ENCODE peak calls at places on chromosomes 2 and 18, in ten cellular contexts. R is HCT116; K is fibroblast of the aortic adventitia; W is progenitor cell of endocrine pancreas; T is IMR-90; G is A549; F is CD8-positive, alpha-beta T cell; P is breast epithelium; U is AG09319; H is ovary. Q is an unnamed sample.

GRCh38 chr18:7590800-7591560 is 23.9 kb downstream of the PTPRM start:
- DNase-seq in R (no peak), H (no peak), W (no peak), K (no peak), T (peak), P (no peak), U (no peak), F (no peak), G (no peak), Q (no peak)

GRCh38 chr18:2134364-2134763 is 436.9 kb downstream of the METTL4 start:
- DNase-seq in H (no peak), U (no peak), W (no peak), G (no peak), P (no peak), T (no peak), R (no peak), K (no peak), F (no peak), Q (no peak)

GRCh38 chr2:30780776-30781330 is 26.4 kb downstream of the CAPN13 start:
- DNase-seq in K (no peak), R (no peak), H (no peak), U (no peak), F (no peak), P (no peak), W (no peak), T (no peak), G (no peak), Q (no peak)

GRCh38 chr18:54223568-54224241 is 764 bp downstream of the MBD2 start:
- DNase-seq in R (peak), U (peak), G (peak), H (peak), W (no peak), T (peak), K (peak), P (peak), F (peak), Q (peak)

GRCh38 chr2:217937446-217937845 is 65.3 kb downstream of the TNS1 start:
- DNase-seq in U (no peak), R (no peak), G (no peak), K (no peak), H (no peak), F (no peak), T (no peak), P (no peak), W (no peak), Q (no peak)

GRCh38 chr2:105038383-105039061 is 653 bp downstream of the MRPS9 start:
- DNase-seq in K (peak), U (no peak), F (no peak), H (no peak), P (no peak), W (no peak), G (peak), R (peak), T (peak), Q (peak)

GRCh38 chr2:42012137-42012536 is 35.7 kb upstream of the PKDCC start:
- DNase-seq in U (no peak), T (no peak), F (no peak), K (no peak), W (no peak), G (no peak), R (no peak), H (no peak), P (no peak), Q (no peak)

GRCh38 chr18:59646228-59646945 is 50.8 kb downstream of the CCBE1 start:
- DNase-seq in T (no peak), P (no peak), U (no peak), R (no peak), F (no peak), G (no peak), H (no peak), W (no peak), K (no peak), Q (no peak)

GRCh38 chr2:233288663-233289062 is 19.0 kb upstream of the SAG start:
- DNase-seq in U (no peak), G (no peak), K (no peak), P (no peak), F (no peak), R (no peak), W (no peak), T (no peak), H (no peak), Q (no peak)

GRCh38 chr2:206635016-206635415 is 7.3 kb upstream of the FAM237A start:
- DNase-seq in F (no peak), P (no peak), R (no peak), T (no peak), H (no peak), K (peak), W (no peak), U (no peak), G (no peak), Q (no peak)

GRCh38 chr2:28161466-28161865 is 231.2 kb upstream of the FOSL2 start:
- DNase-seq in P (no peak), K (peak), F (no peak), T (no peak), U (peak), W (no peak), R (no peak), H (no peak), G (no peak), Q (peak)

GRCh38 chr2:155947069-155947468 is 385.5 kb downstream of the NR4A2 start:
- DNase-seq in R (no peak), U (no peak), K (no peak), F (no peak), T (no peak), H (no peak), W (no peak), G (no peak), P (no peak), Q (no peak)

GRCh38 chr2:188765522-188765921 is 208.7 kb upstream of the COL3A1 start:
- DNase-seq in W (no peak), T (peak), P (no peak), K (peak), U (no peak), H (no peak), G (peak), R (peak), F (no peak), Q (peak)

GRCh38 chr2:240392084-240392947 is 43.1 kb upstream of the GPC1 start:
- DNase-seq in U (peak), P (peak), T (no peak), W (no peak), F (peak), H (no peak), G (no peak), K (no peak), R (no peak), Q (peak)

GRCh38 chr2:24317491-24317920 is 42.8 kb downstream of the ITSN2 start:
- DNase-seq in P (no peak), G (no peak), W (no peak), T (peak), K (peak), U (no peak), F (no peak), H (peak), R (no peak), Q (no peak)

GRCh38 chr2:198383392-198383791 is 579.0 kb downstream of the PLCL1 start:
- DNase-seq in P (no peak), H (no peak), F (no peak), U (no peak), T (peak), R (no peak), W (no peak), K (no peak), G (no peak), Q (no peak)

GRCh38 chr2:108534577-108535379 is 508 bp downstream of the LIMS1 start:
- DNase-seq in F (peak), G (peak), T (no peak), W (peak), P (no peak), K (peak), R (no peak), H (no peak), U (no peak), Q (peak)

GRCh38 chr2:135663148-135663700 is 78.4 kb upstream of the UBXN4 start:
- DNase-seq in F (no peak), U (no peak), K (no peak), T (peak), P (no peak), G (no peak), W (no peak), H (no peak), R (no peak), Q (no peak)

GRCh38 chr2:3631851-3632659 is 25.9 kb upstream of the ALLC start:
- DNase-seq in H (no peak), F (peak), W (no peak), U (no peak), K (no peak), P (peak), R (no peak), G (no peak), T (no peak), Q (no peak)

GRCh38 chr2:96325038-96325883 is at the start of gene ITPRIPL1:
- DNase-seq in W (no peak), R (no peak), G (no peak), U (no peak), H (no peak), F (peak), K (no peak), P (no peak), T (no peak), Q (peak)

GRCh38 chr2:145653553-145653952 is 1133.6 kb upstream of the ZEB2 start:
- DNase-seq in R (no peak), U (no peak), G (no peak), K (no peak), P (no peak), H (no peak), T (peak), F (no peak), W (no peak), Q (no peak)

GRCh38 chr18:46097378-46097852 is 681 bp downstream of the ATP5F1A start:
- DNase-seq in K (no peak), W (no peak), T (no peak), F (no peak), R (no peak), G (no peak), U (no peak), H (no peak), P (no peak), Q (no peak)

GRCh38 chr2:181457741-181458425 is 697 bp downstream of the ITGA4 start:
- DNase-seq in H (no peak), U (no peak), K (peak), R (no peak), G (no peak), F (peak), W (peak), T (peak), P (no peak), Q (peak)

GRCh38 chr18:37243756-37244155 is 321.8 kb downstream of the CELF4 start:
- DNase-seq in W (no peak), T (no peak), K (no peak), R (no peak), H (no peak), P (no peak), G (no peak), F (no peak), U (no peak), Q (no peak)

GRCh38 chr2:3664925-3665324 is 6.9 kb downstream of the ALLC start:
- DNase-seq in T (no peak), P (no peak), U (no peak), F (no peak), G (no peak), K (no peak), R (no peak), H (no peak), W (no peak), Q (no peak)

GRCh38 chr18:36112302-36112701 is 16.8 kb downstream of the SLC39A6 start:
- DNase-seq in G (no peak), R (no peak), F (no peak), T (no peak), K (no peak), W (no peak), U (no peak), P (no peak), H (no peak), Q (no peak)

GRCh38 chr2:180694445-180695421 is 285.7 kb upstream of the UBE2E3 start:
- DNase-seq in K (peak), F (no peak), G (no peak), R (no peak), H (no peak), U (no peak), T (peak), W (no peak), P (no peak), Q (no peak)

GRCh38 chr2:159218389-159218788 is 68.1 kb downstream of the WDSUB1 start:
- DNase-seq in R (no peak), U (no peak), T (no peak), P (no peak), G (no peak), F (no peak), H (no peak), K (no peak), W (no peak), Q (no peak)

GRCh38 chr2:136117909-136118818 is at the start of gene CXCR4:
- DNase-seq in W (peak), T (peak), H (peak), R (peak), K (peak), F (peak), P (peak), U (no peak), G (peak), Q (no peak)

GRCh38 chr2:238320648-238321281 is 447 bp downstream of the TRAF3IP1 start:
- DNase-seq in K (peak), G (no peak), U (no peak), R (no peak), P (no peak), H (peak), T (peak), F (no peak), W (peak), Q (peak)

GRCh38 chr2:72892506-72893173 is 5.4 kb downstream of the SPR start:
- DNase-seq in T (peak), F (peak), U (peak), W (no peak), G (peak), H (peak), K (peak), R (no peak), P (no peak), Q (peak)

GRCh38 chr2:160440888-160441287 is 52.7 kb downstream of the RBMS1 start:
- DNase-seq in P (no peak), G (no peak), H (no peak), U (no peak), W (no peak), R (no peak), F (no peak), K (no peak), T (no peak), Q (peak)

GRCh38 chr2:64526034-64526433 is 1.9 kb downstream of the AFTPH start:
- DNase-seq in U (no peak), H (no peak), F (no peak), G (no peak), T (no peak), W (no peak), K (no peak), R (no peak), P (no peak), Q (no peak)
- TF ChIP-seq CTCF in U (no peak), H (no peak), F (no peak), G (no peak), T (no peak), W (no peak), K (no peak), R (no peak), P (no peak), Q (no peak)

GRCh38 chr2:221372156-221372870 is 199.8 kb downstream of the EPHA4 start:
- DNase-seq in K (no peak), F (no peak), G (no peak), U (no peak), H (no peak), R (peak), P (no peak), T (no peak), W (no peak), Q (no peak)
- TF ChIP-seq CTCF in K (no peak), F (no peak), G (no peak), U (no peak), H (no peak), R (peak), P (no peak), T (peak), W (peak), Q (peak)

DNA sequence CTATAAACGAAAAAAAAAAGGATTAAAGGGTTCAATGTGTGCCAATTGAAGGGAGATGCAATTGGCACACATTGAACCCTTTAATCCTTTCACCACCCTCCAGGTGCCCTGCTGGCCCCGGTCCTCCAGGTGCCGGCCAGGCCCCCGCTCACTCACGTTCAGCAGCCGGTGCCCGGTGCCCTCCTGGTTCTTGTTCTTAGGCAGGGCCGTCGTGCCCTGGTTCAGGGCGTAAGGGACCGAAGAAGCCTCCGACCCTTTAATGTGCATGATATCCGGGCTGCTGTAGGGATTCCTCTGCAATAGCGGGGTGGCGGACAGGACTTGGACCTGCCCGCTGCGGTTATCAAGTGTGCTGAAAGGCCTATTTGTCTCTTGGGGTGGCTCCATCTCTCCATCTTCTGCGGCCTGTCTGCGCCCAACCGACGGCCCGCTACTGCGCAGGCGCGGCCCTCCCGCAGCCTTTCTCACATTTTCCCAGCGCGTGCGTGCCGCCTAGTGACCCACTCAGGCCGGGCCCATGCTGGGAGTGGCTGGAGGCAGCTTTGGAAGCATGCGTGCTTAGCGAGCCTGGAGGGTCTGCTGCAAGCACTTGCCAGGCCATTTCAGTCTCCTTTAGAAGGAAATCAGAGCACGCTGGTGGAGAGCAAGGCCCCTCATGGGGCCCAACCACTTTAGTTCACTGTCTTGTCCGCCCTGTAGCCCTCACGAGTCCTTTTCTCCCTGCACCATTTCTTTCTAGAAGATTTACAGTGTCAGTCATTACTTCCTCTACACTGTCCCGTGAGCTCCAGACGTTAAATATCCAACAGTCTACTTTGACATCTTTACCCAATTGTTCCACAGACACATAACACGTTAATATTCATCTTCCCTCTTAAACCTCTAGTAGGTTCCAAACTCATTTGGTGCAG is 24.3 kb downstream of the TMEM237 start:
- DNase-seq in W (no peak), F (no peak), U (peak), T (peak), H (peak), K (peak), R (no peak), P (no peak), G (no peak), Q (peak)
- TF ChIP-seq CTCF in W (no peak), F (no peak), U (peak), T (peak), H (peak), K (peak), R (no peak), P (peak), G (no peak), Q (peak)

GRCh38 chr2:36812196-36812595 is 115.7 kb downstream of the VIT start:
- DNase-seq in K (no peak), R (peak), P (no peak), T (no peak), W (no peak), G (peak), H (no peak), U (no peak), F (no peak), Q (no peak)
- TF ChIP-seq CTCF in K (peak), R (peak), P (no peak), T (peak), W (peak), G (no peak), H (no peak), U (no peak), F (no peak), Q (peak)